ENCODE peak calls at places on chromosomes 3 and 15, in five cellular contexts. P, I, R, V and M are unnamed samples.
A peak's percentile ranks its signal among the peaks of the same experiment; 100 is the strongest.

GRCh38 chr15:29135702-29136426 is 133.8 kb downstream of the NSMCE3 start:
- DNase-seq in I (no peak), R (no peak), V (peak; percentile 59), P (no peak), M (peak; percentile 54)

GRCh38 chr3:116186128-116186527 is 259.2 kb downstream of the LSAMP start:
- DNase-seq in R (peak; percentile 4), I (no peak), V (no peak), P (no peak), M (no peak)

GRCh38 chr3:72690646-72691045 is 157.6 kb downstream of the SHQ1 start:
- DNase-seq in R (no peak), V (no peak), I (no peak), P (no peak), M (no peak)

GRCh38 chr15:29480278-29480677 is 210.7 kb upstream of the NSMCE3 start:
- DNase-seq in I (no peak), V (no peak), P (no peak), R (no peak), M (no peak)

GRCh38 chr3:172678068-172678467 is 32.8 kb downstream of the NCEH1 start:
- DNase-seq in V (no peak), P (no peak), R (no peak), I (no peak), M (no peak)

GRCh38 chr3:10744098-10744465 is 71.9 kb upstream of the SLC6A11 start:
- DNase-seq in V (peak; percentile 36), R (no peak), I (no peak), P (no peak), M (no peak)

GRCh38 chr15:78077053-78077859 is at the start of gene TBC1D2B:
- DNase-seq in V (peak; percentile 95), P (no peak), I (peak; percentile 65), R (no peak), M (peak; percentile 55)

GRCh38 chr15:100810229-100810628 is 69.4 kb upstream of the ALDH1A3 start:
- DNase-seq in V (no peak), R (no peak), I (no peak), P (no peak), M (no peak)

GRCh38 chr15:57427367-57427821 is 51.1 kb downstream of the CGNL1 start:
- DNase-seq in I (no peak), P (no peak), R (no peak), V (no peak), M (peak; percentile 78)

GRCh38 chr3:44252332-44252731 is 10.6 kb downstream of the TOPAZ1 start:
- DNase-seq in R (no peak), V (no peak), I (no peak), P (no peak), M (no peak)

GRCh38 chr3:107813066-107813465 is 277.8 kb downstream of the CD47 start:
- DNase-seq in I (no peak), V (no peak), P (no peak), R (peak; percentile 45), M (no peak)

GRCh38 chr3:24773798-24774197 is 279.1 kb upstream of the THRB start:
- DNase-seq in I (no peak), R (peak; percentile 40), P (no peak), V (no peak), M (no peak)

GRCh38 chr3:41933154-41933676 is 28.7 kb downstream of the ULK4 start:
- DNase-seq in P (no peak), V (no peak), R (peak; percentile 66), I (no peak), M (no peak)

GRCh38 chr15:99466701-99467337 is 99.0 kb upstream of the MEF2A start:
- DNase-seq in I (no peak), P (no peak), V (no peak), R (peak; percentile 61), M (no peak)

GRCh38 chr3:133280591-133280990 is 119.3 kb upstream of the BFSP2 start:
- DNase-seq in V (no peak), R (no peak), P (no peak), I (no peak), M (no peak)

GRCh38 chr3:48662753-48663488 is at the start of gene CELSR3:
- DNase-seq in I (peak; percentile 67), V (peak; percentile 87), P (peak; percentile 57), R (peak; percentile 84), M (peak; percentile 72)

GRCh38 chr3:48285675-48286074 is 44.8 kb downstream of the ZNF589 start:
- DNase-seq in P (no peak), I (no peak), V (no peak), R (no peak), M (no peak)

GRCh38 chr15:49315543-49315942 is 107.5 kb upstream of the FGF7 start:
- DNase-seq in R (no peak), V (no peak), P (no peak), I (no peak), M (no peak)

GRCh38 chr15:25397110-25397509 is 41.7 kb downstream of the UBE3A start:
- DNase-seq in P (no peak), R (peak; percentile 17), I (no peak), V (no peak), M (no peak)

GRCh38 chr3:126467611-126467955 is 8.1 kb downstream of the ZXDC start:
- DNase-seq in V (no peak), I (no peak), P (no peak), R (no peak), M (no peak)
- H3K36me3 ChIP-seq in V (peaks cover 50% of the 10 kb centered on the region), I (peaks cover 90% of the 10 kb centered on the region), P (peaks cover 4% of the 10 kb centered on the region), R (peaks cover 47% of the 10 kb centered on the region), M (peaks cover 85% of the 10 kb centered on the region)

GRCh38 chr3:99875925-99876781 is 58.5 kb downstream of the CMSS1 start:
- DNase-seq in I (peak; percentile 65), P (peak; percentile 55), V (peak; percentile 97), R (peak; percentile 65), M (peak; percentile 77)
- H3K27ac ChIP-seq in I (no peak overlapping the region), P (peak overlapping the region; percentile 92), V (peak overlapping the region; percentile 90), R (peak overlapping the region; percentile 94), M (peak overlapping the region; percentile 96)

GRCh38 chr3:15295506-15295905 is 36.9 kb downstream of the SH3BP5 start:
- DNase-seq in P (no peak), V (no peak), I (no peak), R (peak; percentile 95), M (peak; percentile 62)

GRCh38 chr3:15300318-15301078 is 31.9 kb downstream of the SH3BP5 start:
- DNase-seq in I (no peak), R (peak; percentile 81), P (no peak), V (no peak), M (peak; percentile 84)

GRCh38 chr3:15297592-15298350 is 34.6 kb downstream of the SH3BP5 start:
- DNase-seq in P (no peak), V (no peak), R (no peak), I (no peak), M (no peak)

GRCh38 chr3:15299036-15299435 is 33.4 kb downstream of the SH3BP5 start:
- DNase-seq in I (no peak), R (no peak), P (no peak), V (no peak), M (peak; percentile 91)

GRCh38 chr3:15298504-15298903 is 33.9 kb downstream of the SH3BP5 start:
- DNase-seq in V (no peak), I (no peak), R (no peak), P (no peak), M (no peak)
- H3K36me3 ChIP-seq in V (peaks cover 2% of the 10 kb centered on the region), I (peaks cover 37% of the 10 kb centered on the region), R (peaks cover 3% of the 10 kb centered on the region), P (no peaks in the 10 kb centered on the region), M (peaks cover 20% of the 10 kb centered on the region)

GRCh38 chr3:124814620-124815421 is 72.3 kb downstream of the ITGB5 start:
- DNase-seq in V (no peak), P (peak; percentile 54), I (no peak), R (no peak), M (no peak)

GRCh38 chr3:124811441-124811840 is 75.7 kb downstream of the ITGB5 start:
- DNase-seq in P (no peak), V (no peak), R (peak; percentile 85), I (no peak), M (peak; percentile 82)

GRCh38 chr3:124810970-124811369 is 76.2 kb downstream of the ITGB5 start:
- DNase-seq in V (no peak), R (no peak), I (no peak), P (no peak), M (no peak)

GRCh38 chr3:124812291-124813265 is 74.6 kb downstream of the ITGB5 start:
- DNase-seq in R (peak; percentile 98), V (peak; percentile 45), I (no peak), P (peak; percentile 51), M (peak; percentile 93)

GRCh38 chr3:124813541-124813940 is 73.6 kb downstream of the ITGB5 start:
- DNase-seq in I (no peak), V (no peak), P (no peak), R (no peak), M (no peak)
- H3K27ac ChIP-seq in I (no peak overlapping the region), V (peak overlapping the region; percentile 52), P (peak overlapping the region; percentile 74), R (peak overlapping the region; percentile 80), M (peak overlapping the region; percentile 89)

DNA sequence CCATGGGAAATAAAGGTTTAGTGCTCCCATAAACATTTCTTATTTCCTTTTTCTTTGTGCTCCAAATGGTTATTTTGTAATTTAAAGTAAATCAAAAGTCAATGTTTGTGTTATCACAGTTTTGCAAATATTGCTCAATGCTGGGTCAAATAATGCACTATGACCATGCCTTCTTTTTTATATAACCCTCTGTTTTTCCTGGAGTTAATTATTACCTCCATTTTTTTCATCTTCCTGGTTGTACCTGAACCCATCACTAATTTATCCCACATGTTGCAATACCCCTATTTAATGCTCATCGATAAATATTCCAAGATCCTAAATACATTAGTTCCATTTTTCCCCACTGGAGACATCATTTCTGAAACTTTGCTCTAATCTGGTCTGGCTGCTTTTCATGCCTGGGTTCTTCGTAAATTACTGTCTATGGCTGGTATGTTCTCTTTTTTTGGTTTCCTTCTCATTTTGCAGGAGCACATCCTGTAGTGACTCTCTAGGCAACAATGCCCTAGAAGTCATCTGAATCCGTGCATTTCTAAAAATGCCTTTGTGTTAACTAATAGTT is 66.4 kb downstream of the OXNAD1 start:
- DNase-seq in I (no peak), V (no peak), R (no peak), P (no peak), M (no peak)
- H3K36me3 ChIP-seq in I (peaks cover 71% of the 10 kb centered on the region), V (no peaks in the 10 kb centered on the region), R (peaks cover 8% of the 10 kb centered on the region), P (no peaks in the 10 kb centered on the region), M (peaks cover 23% of the 10 kb centered on the region)

DNA sequence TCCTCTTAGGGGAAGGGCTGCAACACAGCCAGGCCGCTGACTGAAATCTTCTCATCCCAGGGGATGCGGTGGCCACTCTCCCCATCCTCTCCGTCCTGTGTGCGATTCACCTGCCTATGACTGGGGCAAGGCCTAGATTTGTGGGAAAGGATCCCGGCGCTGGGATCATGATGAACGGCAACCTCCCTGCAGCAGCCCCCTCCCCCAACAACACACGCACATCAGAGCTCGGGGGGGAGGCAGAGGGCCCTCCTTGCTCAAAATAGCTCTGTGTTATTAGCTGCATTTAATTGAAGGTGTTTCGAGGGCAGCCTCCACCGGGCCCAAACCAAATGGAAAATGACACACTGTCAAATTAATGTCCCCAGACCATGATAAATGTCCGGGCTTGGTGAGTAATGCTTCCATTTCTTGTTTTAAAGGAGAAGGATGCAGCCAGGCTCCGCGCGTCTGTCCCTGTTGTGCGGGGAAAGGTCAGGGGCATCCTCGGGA is 56.3 kb upstream of the TLE3 start:
- DNase-seq in I (no peak), V (no peak), P (no peak), R (no peak), M (no peak)
- H3K27ac ChIP-seq in I (no peak overlapping the region), V (no peak overlapping the region), P (no peak overlapping the region), R (no peak overlapping the region), M (no peak overlapping the region)

GRCh38 chr3:134362670-134363380 is 11.4 kb downstream of the AMOTL2 start:
- DNase-seq in I (no peak), V (no peak), P (no peak), R (no peak), M (no peak)
- H3K36me3 ChIP-seq in I (no peaks in the 10 kb centered on the region), V (peaks cover 50% of the 10 kb centered on the region), P (peaks cover 6% of the 10 kb centered on the region), R (peaks cover 79% of the 10 kb centered on the region), M (peaks cover 86% of the 10 kb centered on the region)